ENCODE peak calls at places on chromosomes 4 and X, in ten cellular contexts. K is endodermal cell; A is CD4-positive, alpha-beta memory T cell; B is naive thymus-derived CD4-positive, alpha-beta T cell; X is OCI-LY7; W is tibial nerve; Z is SJSA1; Q is K562; I is Panc1; V is brain microvascular endothelial cell. O is an unnamed sample.

GRCh38 chr4:78661923-78662521 is 110.5 kb downstream of the ANXA3 start:
- DNase-seq in Z (peak), V (peak), Q (no peak), X (peak), K (no peak), I (no peak), A (no peak), B (no peak), W (no peak), O (no peak)

GRCh38 chrX:63283331-63283730 is 67.8 kb downstream of the SPIN4 start:
- DNase-seq in X (no peak), W (no peak), V (no peak), K (no peak), A (no peak), Q (no peak), B (no peak), Z (no peak), I (no peak), O (no peak)

GRCh38 chrX:132786217-132786616 is 172.2 kb downstream of the HS6ST2 start:
- DNase-seq in V (no peak), A (no peak), Q (no peak), Z (no peak), B (no peak), I (no peak), X (no peak), W (no peak), K (no peak), O (no peak)

GRCh38 chrX:116667346-116667745 is 204.6 kb upstream of the CT83 start:
- DNase-seq in X (no peak), K (no peak), I (no peak), B (no peak), Z (no peak), A (no peak), Q (no peak), V (no peak), W (no peak), O (no peak)

GRCh38 chrX:24148118-24148517 is 1.4 kb upstream of the ZFX start:
- DNase-seq in A (no peak), X (peak), Z (no peak), B (no peak), K (no peak), V (no peak), W (no peak), I (no peak), Q (no peak), O (no peak)

GRCh38 chrX:281166-281999 is at the start of gene PLCXD1:
- DNase-seq in I (no peak), Q (peak), X (peak), W (peak), V (no peak), A (no peak), K (peak), Z (peak), B (no peak), O (peak)

GRCh38 chrX:68433155-68433980 is at the start of gene OPHN1:
- DNase-seq in W (peak), V (peak), X (no peak), Q (peak), A (no peak), I (no peak), B (no peak), Z (peak), K (peak), O (no peak)

GRCh38 chrX:31921236-31921635 is 849.4 kb upstream of the FTHL17 start:
- DNase-seq in K (no peak), Z (no peak), I (no peak), A (no peak), B (no peak), V (no peak), X (no peak), W (no peak), Q (no peak), O (no peak)

GRCh38 chrX:153673398-153674218 is at the start of gene PNCK:
- DNase-seq in V (no peak), W (no peak), K (peak), A (no peak), B (no peak), I (no peak), Z (no peak), Q (no peak), X (no peak), O (no peak)

GRCh38 chr4:86249074-86249473 is 110.8 kb downstream of the MAPK10 start:
- DNase-seq in V (no peak), A (no peak), B (no peak), Q (no peak), X (no peak), Z (no peak), W (no peak), K (no peak), I (no peak), O (no peak)

GRCh38 chr4:133152330-133152791 is 3.3 kb downstream of the PCDH10 start:
- DNase-seq in K (peak), A (no peak), Q (no peak), V (no peak), I (no peak), W (no peak), B (no peak), X (no peak), Z (no peak), O (no peak)

GRCh38 chr4:121252224-121252806 is 88.2 kb upstream of the TNIP3 start:
- DNase-seq in X (peak), Z (peak), I (peak), Q (peak), W (peak), B (no peak), V (peak), A (peak), K (peak), O (peak)

GRCh38 chr4:121256346-121256745 is 92.2 kb upstream of the TNIP3 start:
- DNase-seq in W (no peak), K (no peak), A (peak), Q (no peak), Z (peak), X (no peak), I (no peak), V (peak), B (no peak), O (peak)

GRCh38 chr4:121256887-121257426 is 92.8 kb upstream of the TNIP3 start:
- DNase-seq in I (no peak), A (no peak), B (no peak), W (no peak), K (no peak), Z (no peak), X (no peak), V (peak), Q (no peak), O (no peak)

GRCh38 chr4:121253961-121254360 is 89.8 kb upstream of the TNIP3 start:
- DNase-seq in I (no peak), X (no peak), K (no peak), A (peak), V (no peak), Z (no peak), W (no peak), B (no peak), Q (no peak), O (no peak)
- H3K27ac ChIP-seq in I (no peak), X (no peak), K (no peak), A (peak), V (no peak), Z (no peak), W (no peak), B (peak), Q (no peak), O (peak)

GRCh38 chr4:23153076-23153475 is 460.3 kb downstream of the GBA3 start:
- DNase-seq in X (no peak), Z (no peak), K (no peak), Q (no peak), B (no peak), A (no peak), W (no peak), I (no peak), V (no peak), O (no peak)
- H3K4me3 ChIP-seq in X (no peak), Z (no peak), K (no peak), Q (no peak), B (no peak), A (no peak), W (no peak), I (no peak), V (no peak), O (no peak)

DNA sequence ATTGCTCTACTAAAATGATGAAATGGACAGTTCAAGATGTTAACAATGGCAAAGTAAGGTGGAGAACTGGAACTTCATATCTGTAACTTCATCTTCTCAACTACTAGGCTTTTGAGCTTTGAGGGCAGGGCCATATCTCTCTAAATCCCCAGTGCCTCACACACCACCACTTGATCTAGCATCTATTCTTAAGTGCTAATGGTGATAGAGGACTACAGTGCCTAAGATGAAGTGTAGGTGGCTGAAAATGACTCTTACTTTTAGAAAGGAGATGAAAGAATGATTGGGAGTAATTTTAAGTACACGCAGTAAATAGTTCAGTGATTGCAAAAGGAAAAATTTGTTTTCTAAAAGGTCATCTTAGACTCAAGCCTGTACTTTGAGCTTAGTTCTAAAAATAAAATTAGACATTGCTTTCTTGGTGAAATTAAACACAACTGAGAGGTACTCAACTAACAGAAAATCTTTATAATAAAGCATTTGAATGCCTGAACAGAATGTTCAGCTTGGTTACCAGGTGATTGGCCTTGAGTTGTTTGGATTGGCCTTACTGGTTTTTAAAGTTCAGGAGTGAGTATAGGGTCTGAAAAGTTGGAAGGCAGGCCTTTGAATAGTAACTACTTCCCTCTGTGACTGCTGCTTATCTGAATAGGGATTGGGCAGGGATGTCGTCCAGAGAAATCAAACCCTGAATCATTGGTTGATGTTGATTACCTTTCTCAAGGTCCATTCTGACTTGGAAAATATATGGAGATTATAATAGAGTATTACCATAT is 45.4 kb downstream of the DIAPH2 start:
- DNase-seq in W (no peak), X (no peak), Q (no peak), Z (no peak), A (no peak), I (no peak), B (no peak), K (no peak), V (no peak), O (no peak)
- H3K27ac ChIP-seq in W (no peak), X (no peak), Q (no peak), Z (no peak), A (no peak), I (no peak), B (no peak), K (no peak), V (no peak), O (no peak)

GRCh38 chr4:6907658-6908191 is 1.9 kb upstream of the TBC1D14 start:
- DNase-seq in K (peak), X (peak), Z (no peak), I (no peak), Q (peak), A (no peak), W (no peak), V (no peak), B (no peak), O (no peak)
- H3K4me3 ChIP-seq in K (no peak), X (no peak), Z (no peak), I (no peak), Q (no peak), A (no peak), W (no peak), V (no peak), B (no peak), O (peak)

DNA sequence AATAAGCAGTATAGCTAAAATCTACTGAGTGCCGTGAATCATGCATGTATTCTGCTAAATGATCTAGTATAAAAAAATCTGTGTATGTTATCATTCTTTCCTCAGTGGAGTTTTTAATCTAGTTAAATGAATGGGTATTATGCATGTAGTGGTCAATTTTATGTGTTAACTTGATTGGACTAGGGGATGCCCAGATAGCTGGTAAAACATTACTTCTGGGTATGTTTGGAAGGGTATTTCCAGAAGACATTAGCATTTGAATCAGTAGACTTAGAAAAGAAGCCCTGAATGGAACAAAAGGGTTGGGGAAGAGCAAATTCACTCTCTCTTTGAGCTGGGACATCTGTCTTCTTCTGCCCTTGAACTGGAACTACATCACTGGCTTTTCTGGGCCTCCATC is 34.5 kb upstream of the SPRY1 start:
- DNase-seq in Q (no peak), W (no peak), V (no peak), B (no peak), A (no peak), K (peak), X (no peak), Z (no peak), I (no peak), O (no peak)
- H3K27ac ChIP-seq in Q (peak), W (no peak), V (no peak), B (no peak), A (no peak), K (no peak), X (peak), Z (no peak), I (no peak), O (no peak)